ENCODE peak calls at places on chromosomes 13 and 19, in six cellular contexts. One of them, this sample, is unnamed.
A peak's percentile ranks its signal among the peaks of the same experiment; 100 is the strongest.

GRCh38 chr13:42819712-42820111 is 38.3 kb downstream of the FAM216B start:
- DNase-seq in GM10248: no peak
- DNase-seq in amniotic stem cell: no peak
- DNase-seq in GM19239: no peak
- DNase-seq in EH: no peak
- DNase-seq in stimulated activated CD4-positive, alpha-beta T cell treated with anti-CD3 and anti-CD28 coated beads, Interleukin-1b, Interleukin-23, amount 100 ng/mL, for 24 hours: no peak
- DNase-seq in this sample: no peak

GRCh38 chr13:48222358-48223015 is 10.5 kb upstream of the ITM2B start:
- DNase-seq in GM10248: no peak
- DNase-seq in amniotic stem cell: no peak
- DNase-seq in GM19239: no peak
- DNase-seq in EH: peak; percentile 48
- DNase-seq in stimulated activated CD4-positive, alpha-beta T cell treated with anti-CD3 and anti-CD28 coated beads, Interleukin-1b, Interleukin-23, amount 100 ng/mL, for 24 hours: no peak
- DNase-seq in this sample: no peak

GRCh38 chr19:18208098-18208951 is 4.5 kb upstream of the RAB3A start:
- DNase-seq in GM10248: peak; percentile 61
- DNase-seq in amniotic stem cell: peak; percentile 32
- DNase-seq in GM19239: no peak
- DNase-seq in EH: peak; percentile 91
- DNase-seq in stimulated activated CD4-positive, alpha-beta T cell treated with anti-CD3 and anti-CD28 coated beads, Interleukin-1b, Interleukin-23, amount 100 ng/mL, for 24 hours: no peak
- DNase-seq in this sample: peak; percentile 69

GRCh38 chr19:35368378-35368777 is 2.5 kb upstream of the GPR42 start:
- DNase-seq in GM10248: no peak
- DNase-seq in amniotic stem cell: no peak
- DNase-seq in GM19239: no peak
- DNase-seq in EH: no peak
- DNase-seq in stimulated activated CD4-positive, alpha-beta T cell treated with anti-CD3 and anti-CD28 coated beads, Interleukin-1b, Interleukin-23, amount 100 ng/mL, for 24 hours: no peak
- DNase-seq in this sample: no peak

GRCh38 chr19:48715681-48716171 is 3.8 kb downstream of the MAMSTR start:
- DNase-seq in GM10248: no peak
- DNase-seq in amniotic stem cell: no peak
- DNase-seq in GM19239: no peak
- DNase-seq in EH: peak; percentile 53
- DNase-seq in stimulated activated CD4-positive, alpha-beta T cell treated with anti-CD3 and anti-CD28 coated beads, Interleukin-1b, Interleukin-23, amount 100 ng/mL, for 24 hours: no peak
- DNase-seq in this sample: no peak

GRCh38 chr13:97266734-97267417 is 44.7 kb downstream of the MBNL2 start:
- DNase-seq in GM10248: no peak
- DNase-seq in amniotic stem cell: no peak
- DNase-seq in GM19239: no peak
- DNase-seq in EH: peak; percentile 60
- DNase-seq in stimulated activated CD4-positive, alpha-beta T cell treated with anti-CD3 and anti-CD28 coated beads, Interleukin-1b, Interleukin-23, amount 100 ng/mL, for 24 hours: no peak
- DNase-seq in this sample: no peak

GRCh38 chr19:7888826-7889217 is 512 bp downstream of the LRRC8E start:
- DNase-seq in GM10248: no peak
- DNase-seq in amniotic stem cell: no peak
- DNase-seq in GM19239: no peak
- DNase-seq in EH: no peak
- DNase-seq in stimulated activated CD4-positive, alpha-beta T cell treated with anti-CD3 and anti-CD28 coated beads, Interleukin-1b, Interleukin-23, amount 100 ng/mL, for 24 hours: no peak
- DNase-seq in this sample: peak; percentile 19

GRCh38 chr19:38125238-38125637 is 98.8 kb downstream of the DPF1 start:
- DNase-seq in GM10248: no peak
- DNase-seq in amniotic stem cell: no peak
- DNase-seq in GM19239: no peak
- DNase-seq in EH: no peak
- DNase-seq in stimulated activated CD4-positive, alpha-beta T cell treated with anti-CD3 and anti-CD28 coated beads, Interleukin-1b, Interleukin-23, amount 100 ng/mL, for 24 hours: no peak
- DNase-seq in this sample: no peak

GRCh38 chr19:58558066-58558622 is at the start of gene UBE2M:
- DNase-seq in GM10248: no peak
- DNase-seq in amniotic stem cell: no peak
- DNase-seq in GM19239: no peak
- DNase-seq in EH: peak; percentile 71
- DNase-seq in stimulated activated CD4-positive, alpha-beta T cell treated with anti-CD3 and anti-CD28 coated beads, Interleukin-1b, Interleukin-23, amount 100 ng/mL, for 24 hours: no peak
- DNase-seq in this sample: no peak

GRCh38 chr19:49119411-49120324 is at the start of gene PPFIA3:
- DNase-seq in GM10248: no peak
- DNase-seq in amniotic stem cell: peak; percentile 45
- DNase-seq in GM19239: no peak
- DNase-seq in EH: peak; percentile 76
- DNase-seq in stimulated activated CD4-positive, alpha-beta T cell treated with anti-CD3 and anti-CD28 coated beads, Interleukin-1b, Interleukin-23, amount 100 ng/mL, for 24 hours: no peak
- DNase-seq in this sample: no peak

This sample was measured in GM20000.